ENCODE peak calls at places on chromosomes 5 and 9, in ten cellular contexts. Z, E, N, S, F, I, T, G, U and O are unnamed samples.

GRCh38 chr9:4946937-4947336 is 38.1 kb upstream of the JAK2 start:
- DNase-seq in S (no peak), T (no peak), I (no peak), G (no peak), Z (no peak), N (no peak), U (no peak), F (no peak), E (no peak), O (no peak)

GRCh38 chr5:9051779-9052178 is 494.1 kb downstream of the SEMA5A start:
- DNase-seq in E (no peak), G (no peak), N (no peak), Z (no peak), T (no peak), F (no peak), I (no peak), S (no peak), U (no peak), O (no peak)

GRCh38 chr5:175845229-175845628 is 26.1 kb upstream of the CPLX2 start:
- DNase-seq in T (no peak), I (no peak), S (no peak), F (no peak), U (no peak), Z (no peak), N (no peak), G (no peak), E (no peak), O (no peak)

GRCh38 chr9:105873851-105874250 is 179.5 kb downstream of the TMEM38B start:
- DNase-seq in Z (no peak), F (no peak), U (no peak), G (no peak), E (no peak), S (no peak), N (no peak), T (no peak), I (no peak), O (no peak)

GRCh38 chr5:57113486-57113885 is 60.4 kb upstream of the GPBP1 start:
- DNase-seq in I (no peak), S (peak; percentile 4), F (no peak), G (no peak), Z (no peak), U (no peak), N (no peak), T (no peak), E (no peak), O (no peak)

GRCh38 chr9:134775552-134775951 is 105.1 kb upstream of the FCN2 start:
- DNase-seq in I (no peak), E (no peak), U (no peak), G (no peak), N (no peak), F (no peak), T (no peak), S (peak; percentile 25), Z (no peak), O (peak; percentile 38)

GRCh38 chr5:39648539-39649200 is 223.9 kb upstream of the DAB2 start:
- DNase-seq in U (no peak), S (no peak), N (no peak), G (no peak), T (peak; percentile 73), I (no peak), F (no peak), E (no peak), Z (no peak), O (peak; percentile 43)

GRCh38 chr5:61401726-61402125 is 69.7 kb downstream of the ZSWIM6 start:
- DNase-seq in E (no peak), N (no peak), U (no peak), G (no peak), S (peak; percentile 62), Z (no peak), F (no peak), T (peak; percentile 65), I (no peak), O (peak; percentile 76)

GRCh38 chr9:21549251-21549765 is 67.2 kb upstream of the IFNE start:
- DNase-seq in E (no peak), U (no peak), S (peak; percentile 97), T (peak; percentile 83), Z (no peak), F (no peak), N (no peak), I (no peak), G (no peak), O (peak; percentile 93)

GRCh38 chr5:105907016-105907415 is 1763.7 kb downstream of the EFNA5 start:
- DNase-seq in S (no peak), N (no peak), E (no peak), Z (no peak), I (no peak), G (no peak), F (no peak), U (no peak), T (no peak), O (no peak)

GRCh38 chr5:134086943-134087305 is 27.6 kb upstream of the TCF7 start:
- DNase-seq in T (no peak), G (no peak), N (no peak), E (no peak), F (no peak), S (no peak), U (no peak), Z (peak; percentile 95), I (peak; percentile 93), O (no peak)

GRCh38 chr9:137717776-137718327 is 99.0 kb downstream of the EHMT1 start:
- DNase-seq in T (no peak), S (no peak), E (no peak), Z (no peak), G (no peak), I (no peak), N (no peak), F (no peak), U (no peak), O (no peak)

GRCh38 chr9:86303316-86303975 is 21.1 kb upstream of the ISCA1 start:
- DNase-seq in Z (peak; percentile 33), I (peak; percentile 21), F (no peak), N (no peak), S (peak; percentile 32), E (no peak), T (peak; percentile 82), G (no peak), U (no peak), O (no peak)

GRCh38 chr5:172827843-172828242 is 6.2 kb upstream of the ERGIC1 start:
- DNase-seq in U (no peak), G (no peak), E (no peak), F (no peak), N (no peak), T (no peak), S (peak; percentile 33), I (no peak), Z (no peak), O (no peak)

DNA sequence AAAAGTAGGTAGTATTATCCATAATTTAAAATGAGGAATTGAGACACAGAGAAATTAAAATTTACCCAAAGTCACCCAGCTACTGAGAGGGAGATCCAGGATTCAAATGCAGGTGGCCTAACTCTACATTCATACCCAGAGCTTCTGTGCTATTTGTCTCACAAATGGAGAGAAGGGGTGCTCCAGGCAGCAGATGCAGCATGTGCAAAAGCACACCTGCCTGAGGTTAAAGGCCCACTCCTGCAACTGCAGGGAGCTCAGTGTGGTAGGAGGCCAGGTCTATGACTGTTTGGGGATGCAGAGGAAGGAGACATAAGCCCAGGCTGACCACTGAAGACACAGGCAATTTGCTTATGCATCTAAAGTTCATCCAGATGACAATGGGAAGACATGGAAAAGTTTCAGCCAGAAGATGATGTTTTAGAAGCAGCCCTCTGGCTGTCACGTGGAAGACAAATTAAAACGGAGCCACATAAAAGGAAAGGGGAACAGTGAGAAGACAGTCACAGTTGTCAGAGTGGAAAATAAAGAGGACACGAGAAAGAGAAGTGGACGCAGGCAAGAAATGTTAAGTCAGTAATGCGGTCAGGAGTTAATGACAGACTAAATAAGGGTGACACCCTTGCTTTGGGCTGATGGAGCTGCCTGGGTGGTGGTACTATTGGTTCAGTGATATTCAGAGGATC is 214.7 kb downstream of the EBF1 start:
- DNase-seq in F (no peak), N (no peak), U (no peak), I (no peak), S (no peak), Z (no peak), E (no peak), G (no peak), T (no peak), O (no peak)
- H3K4me1 ChIP-seq in F (peaks cover 15% of the 10 kb centered on the region), N (no peaks in the 10 kb centered on the region), U (peaks cover 34% of the 10 kb centered on the region), I (no peaks in the 10 kb centered on the region), S (peaks cover 15% of the 10 kb centered on the region), Z (no peaks in the 10 kb centered on the region), E (peaks cover 13% of the 10 kb centered on the region), G (peaks cover 5% of the 10 kb centered on the region), T (no peaks in the 10 kb centered on the region), O (peaks cover 14% of the 10 kb centered on the region)

DNA sequence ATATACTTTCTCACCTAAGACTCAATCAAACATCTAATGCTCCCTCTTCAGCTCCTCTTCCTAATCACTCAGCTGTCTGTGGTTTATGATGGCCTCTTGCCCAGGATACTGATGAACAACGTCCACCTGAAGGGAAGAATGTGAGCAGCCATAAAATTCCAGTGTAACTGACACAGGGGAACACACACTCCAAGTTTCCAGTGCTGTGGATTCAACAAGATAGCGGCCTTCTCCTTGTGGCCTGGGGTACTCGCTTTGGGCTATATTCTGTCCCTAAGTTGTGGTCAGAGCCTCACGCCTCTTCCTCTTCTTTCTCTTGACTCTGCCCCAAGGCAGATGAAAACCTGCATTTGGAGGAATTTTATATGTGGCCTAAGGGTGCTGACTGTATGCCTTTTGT is 11.7 kb downstream of the B4GALT1 start:
- DNase-seq in U (no peak), Z (no peak), G (no peak), S (no peak), F (peak; percentile 48), E (no peak), T (peak; percentile 68), N (no peak), I (no peak), O (peak; percentile 30)
- H3K27ac ChIP-seq in U (peak overlapping the region; percentile 83), Z (peak overlapping the region; percentile 9), G (no peak overlapping the region), S (no peak overlapping the region), F (no peak overlapping the region), E (no peak overlapping the region), T (no peak overlapping the region), N (no peak overlapping the region), I (no peak overlapping the region), O (peak overlapping the region; percentile 14)

DNA sequence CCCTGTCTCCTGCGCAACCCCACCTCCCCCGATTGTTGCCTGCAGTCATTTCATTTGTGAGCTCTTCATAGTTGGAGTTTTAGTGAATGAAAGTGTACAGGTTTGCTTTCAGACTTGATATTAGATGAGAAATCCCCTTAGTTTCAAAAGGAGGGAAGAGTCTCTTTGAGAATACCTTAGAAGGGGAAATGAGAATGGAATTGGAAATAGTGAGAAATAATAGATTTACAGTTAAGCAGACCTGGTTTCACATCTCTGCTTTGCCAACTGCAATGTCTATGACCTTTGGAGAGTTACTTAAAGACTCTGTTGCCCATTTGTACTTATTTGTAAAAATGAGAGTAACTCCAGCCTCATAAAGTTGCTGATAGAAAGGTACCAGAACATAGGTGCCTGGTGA is 120.4 kb downstream of the ZNF462 start:
- DNase-seq in N (no peak), E (no peak), U (no peak), S (no peak), G (no peak), I (no peak), Z (no peak), T (no peak), F (no peak), O (no peak)
- H3K4me3 ChIP-seq in N (no peak overlapping the region), E (no peak overlapping the region), U (no peak overlapping the region), S (no peak overlapping the region), G (no peak overlapping the region), I (no peak overlapping the region), Z (no peak overlapping the region), T (no peak overlapping the region), F (no peak overlapping the region), O (no peak overlapping the region)

DNA sequence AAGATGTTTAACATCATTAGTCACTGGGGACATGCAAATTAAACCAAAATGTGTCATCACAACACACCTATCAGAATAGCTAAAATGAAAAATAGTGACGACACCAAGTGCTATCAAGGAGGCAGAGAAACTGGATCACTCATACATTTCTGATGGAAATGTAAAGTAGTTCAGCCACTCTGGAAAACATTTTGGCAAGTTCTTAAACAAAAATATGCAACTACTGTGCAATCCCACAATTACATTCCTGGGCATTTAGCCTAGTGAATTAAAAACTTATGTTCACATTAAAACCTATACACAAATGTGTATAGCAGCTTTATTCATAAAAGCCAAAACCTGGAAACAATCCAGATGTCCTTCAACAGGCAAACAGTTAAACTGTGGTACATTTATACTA is 53.1 kb downstream of the SVEP1 start:
- DNase-seq in Z (no peak), G (no peak), T (peak; percentile 56), F (no peak), S (peak; percentile 93), I (no peak), U (no peak), N (no peak), E (no peak), O (peak; percentile 81)
- H3K4me1 ChIP-seq in Z (no peaks in the 10 kb centered on the region), G (no peaks in the 10 kb centered on the region), T (peaks cover 6% of the 10 kb centered on the region), F (no peaks in the 10 kb centered on the region), S (no peaks in the 10 kb centered on the region), I (no peaks in the 10 kb centered on the region), U (no peaks in the 10 kb centered on the region), N (no peaks in the 10 kb centered on the region), E (no peaks in the 10 kb centered on the region), O (peaks cover 18% of the 10 kb centered on the region)